ENCODE peak calls at places on chromosomes 2 and 18, in four cellular contexts. One of them, this sample, is unnamed.

GRCh38 chr18:55012041-55012440 is 52.8 kb upstream of the CCDC68 start:
- DNase-seq in psoas muscle: no peak
- DNase-seq in lower lobe of right lung: no peak
- DNase-seq in adipocyte: peak
- DNase-seq in this sample: no peak

GRCh38 chr2:54520687-54521086 is 64.6 kb downstream of the SPTBN1 start:
- DNase-seq in adipocyte: peak
- DNase-seq in psoas muscle: no peak
- DNase-seq in lower lobe of right lung: no peak
- DNase-seq in this sample: no peak

GRCh38 chr2:208820289-208820688 is 413.7 kb downstream of the PTH2R start:
- DNase-seq in lower lobe of right lung: no peak
- DNase-seq in adipocyte: no peak
- DNase-seq in psoas muscle: no peak
- DNase-seq in this sample: no peak

GRCh38 chr18:74796928-74797576 is 199.4 kb downstream of the ZNF407 start:
- DNase-seq in lower lobe of right lung: no peak
- DNase-seq in psoas muscle: no peak
- DNase-seq in adipocyte: peak
- DNase-seq in this sample: no peak

GRCh38 chr18:69628774-69629359 is 228.2 kb downstream of the DOK6 start:
- DNase-seq in adipocyte: no peak
- DNase-seq in lower lobe of right lung: no peak
- DNase-seq in psoas muscle: no peak
- DNase-seq in this sample: no peak

GRCh38 chr18:39318008-39318407 is 1752.4 kb upstream of the CELF4 start:
- DNase-seq in psoas muscle: no peak
- DNase-seq in adipocyte: no peak
- DNase-seq in lower lobe of right lung: no peak
- DNase-seq in this sample: no peak

GRCh38 chr2:128585706-128586105 is 267.0 kb upstream of the HS6ST1 start:
- DNase-seq in psoas muscle: no peak
- DNase-seq in adipocyte: peak
- DNase-seq in lower lobe of right lung: no peak
- DNase-seq in this sample: no peak

GRCh38 chr18:31675404-31675803 is 9.0 kb downstream of the B4GALT6 start:
- DNase-seq in adipocyte: no peak
- DNase-seq in lower lobe of right lung: no peak
- DNase-seq in psoas muscle: no peak
- DNase-seq in this sample: no peak

GRCh38 chr2:206799083-206799482 is 33.7 kb downstream of the FASTKD2 start:
- DNase-seq in psoas muscle: no peak
- DNase-seq in adipocyte: no peak
- DNase-seq in lower lobe of right lung: no peak
- DNase-seq in this sample: no peak

GRCh38 chr18:75823376-75823950 is 396.0 kb upstream of the SMIM21 start:
- DNase-seq in adipocyte: no peak
- DNase-seq in psoas muscle: no peak
- DNase-seq in lower lobe of right lung: no peak
- DNase-seq in this sample: no peak

GRCh38 chr18:74669136-74669798 is 71.6 kb downstream of the ZNF407 start:
- DNase-seq in lower lobe of right lung: no peak
- DNase-seq in adipocyte: no peak
- DNase-seq in psoas muscle: no peak
- DNase-seq in this sample: no peak

GRCh38 chr2:98601532-98602132 is 6.7 kb downstream of the COA5 start:
- DNase-seq in psoas muscle: no peak
- DNase-seq in adipocyte: peak
- DNase-seq in lower lobe of right lung: no peak
- DNase-seq in this sample: no peak

GRCh38 chr2:240143276-240143675 is 2.8 kb upstream of the OTOS start:
- DNase-seq in adipocyte: no peak
- DNase-seq in psoas muscle: no peak
- DNase-seq in lower lobe of right lung: peak
- DNase-seq in this sample: peak

GRCh38 chr18:3257627-3258120 is 4.3 kb upstream of the MYL12B start:
- DNase-seq in adipocyte: no peak
- DNase-seq in lower lobe of right lung: no peak
- DNase-seq in psoas muscle: no peak
- DNase-seq in this sample: no peak

GRCh38 chr18:37261246-37261927 is 304.2 kb downstream of the CELF4 start:
- DNase-seq in psoas muscle: no peak
- DNase-seq in adipocyte: no peak
- DNase-seq in lower lobe of right lung: no peak
- DNase-seq in this sample: peak

GRCh38 chr2:218981390-218982311 is 3.3 kb downstream of the FEV start:
- DNase-seq in psoas muscle: no peak
- DNase-seq in adipocyte: peak
- DNase-seq in lower lobe of right lung: no peak
- DNase-seq in this sample: no peak

GRCh38 chr2:37653093-37653492 is 18.3 kb downstream of the CDC42EP3 start:
- DNase-seq in adipocyte: no peak
- DNase-seq in lower lobe of right lung: no peak
- DNase-seq in psoas muscle: no peak
- DNase-seq in this sample: no peak

GRCh38 chr2:42723465-42723864 is 40.5 kb downstream of the OXER1 start:
- DNase-seq in adipocyte: no peak
- DNase-seq in psoas muscle: no peak
- DNase-seq in lower lobe of right lung: no peak
- DNase-seq in this sample: no peak

GRCh38 chr2:46818141-46818552 is 97.5 kb downstream of the MCFD2 start:
- DNase-seq in lower lobe of right lung: peak
- DNase-seq in psoas muscle: peak
- DNase-seq in adipocyte: no peak
- DNase-seq in this sample: peak

GRCh38 chr2:237931205-237931721 is 35.6 kb upstream of the UBE2F start:
- DNase-seq in lower lobe of right lung: no peak
- DNase-seq in psoas muscle: no peak
- DNase-seq in adipocyte: peak
- DNase-seq in this sample: no peak

GRCh38 chr18:45802814-45803492 is 22.5 kb upstream of the SIGLEC15 start:
- DNase-seq in lower lobe of right lung: no peak
- DNase-seq in adipocyte: peak
- DNase-seq in psoas muscle: no peak
- DNase-seq in this sample: no peak

GRCh38 chr2:38148501-38148900 is 72.5 kb upstream of the CYP1B1 start:
- DNase-seq in psoas muscle: no peak
- DNase-seq in adipocyte: peak
- DNase-seq in lower lobe of right lung: no peak
- DNase-seq in this sample: no peak

GRCh38 chr2:222518570-222519381 is 94.4 kb downstream of the SGPP2 start:
- DNase-seq in adipocyte: peak
- DNase-seq in psoas muscle: no peak
- DNase-seq in lower lobe of right lung: no peak
- DNase-seq in this sample: no peak

GRCh38 chr2:12119841-12120240 is 373.4 kb downstream of the LPIN1 start:
- DNase-seq in psoas muscle: no peak
- DNase-seq in lower lobe of right lung: no peak
- DNase-seq in adipocyte: peak
- DNase-seq in this sample: no peak

GRCh38 chr2:199704358-199705238 is 146.4 kb downstream of the FTCDNL1 start:
- DNase-seq in lower lobe of right lung: no peak
- DNase-seq in adipocyte: peak
- DNase-seq in psoas muscle: no peak
- DNase-seq in this sample: no peak

GRCh38 chr18:24187049-24187448 is 48.2 kb downstream of the CABYR start:
- DNase-seq in lower lobe of right lung: no peak
- DNase-seq in psoas muscle: no peak
- DNase-seq in adipocyte: no peak
- DNase-seq in this sample: no peak

GRCh38 chr2:27281855-27282559 is at the start of gene TRIM54:
- DNase-seq in psoas muscle: peak
- DNase-seq in lower lobe of right lung: no peak
- DNase-seq in adipocyte: peak
- DNase-seq in this sample: no peak

GRCh38 chr2:11701831-11702301 is 31.9 kb upstream of the NTSR2 start:
- DNase-seq in psoas muscle: no peak
- DNase-seq in lower lobe of right lung: peak
- DNase-seq in adipocyte: no peak
- DNase-seq in this sample: peak

GRCh38 chr2:179875864-179876263 is 14.5 kb upstream of the ZNF385B start:
- DNase-seq in adipocyte: no peak
- DNase-seq in lower lobe of right lung: no peak
- DNase-seq in psoas muscle: no peak
- DNase-seq in this sample: no peak

GRCh38 chr18:58321986-58322385 is 278.0 kb downstream of the NEDD4L start:
- DNase-seq in lower lobe of right lung: peak
- DNase-seq in psoas muscle: peak
- DNase-seq in adipocyte: peak
- DNase-seq in this sample: peak

GRCh38 chr18:45167631-45168225 is 447.5 kb upstream of the SLC14A2 start:
- DNase-seq in lower lobe of right lung: no peak
- DNase-seq in psoas muscle: no peak
- DNase-seq in adipocyte: no peak
- DNase-seq in this sample: no peak

GRCh38 chr2:110984654-110985053 is 136.1 kb upstream of the BCL2L11 start:
- DNase-seq in psoas muscle: no peak
- DNase-seq in adipocyte: no peak
- DNase-seq in lower lobe of right lung: no peak
- DNase-seq in this sample: no peak

GRCh38 chr2:172404824-172405223 is 22.6 kb upstream of the ITGA6 start:
- DNase-seq in adipocyte: peak
- DNase-seq in psoas muscle: no peak
- DNase-seq in lower lobe of right lung: no peak
- DNase-seq in this sample: no peak

GRCh38 chr2:138274421-138275291 is 226.9 kb upstream of the SPOPL start:
- DNase-seq in adipocyte: peak
- DNase-seq in psoas muscle: no peak
- DNase-seq in lower lobe of right lung: no peak
- DNase-seq in this sample: no peak

GRCh38 chr2:184543832-184544231 is 54.5 kb upstream of the ZNF804A start:
- DNase-seq in lower lobe of right lung: no peak
- DNase-seq in adipocyte: no peak
- DNase-seq in psoas muscle: no peak
- DNase-seq in this sample: no peak

GRCh38 chr2:15766911-15767597 is 173.3 kb upstream of the MYCN start:
- DNase-seq in lower lobe of right lung: no peak
- DNase-seq in adipocyte: no peak
- DNase-seq in psoas muscle: no peak
- DNase-seq in this sample: no peak

GRCh38 chr2:106065983-106066826 is 127.9 kb downstream of the UXS1 start:
- DNase-seq in psoas muscle: no peak
- DNase-seq in lower lobe of right lung: no peak
- DNase-seq in adipocyte: no peak
- DNase-seq in this sample: no peak

GRCh38 chr2:27071990-27072830 is 756 bp upstream of the OST4 start:
- DNase-seq in lower lobe of right lung: no peak
- DNase-seq in psoas muscle: peak
- DNase-seq in adipocyte: peak
- DNase-seq in this sample: peak

GRCh38 chr2:140288213-140288612 is 1508.0 kb upstream of the NXPH2 start:
- DNase-seq in lower lobe of right lung: no peak
- DNase-seq in psoas muscle: no peak
- DNase-seq in adipocyte: no peak
- DNase-seq in this sample: no peak

This sample was measured in Right ventricle myocardium superior.